ENCODE peak calls at places on chromosomes 11 and 22, in eight cellular contexts. V is IMR-90, B is tibial nerve, S is esophagus squamous epithelium, X is sigmoid colon, O is heart left ventricle, W is upper lobe of left lung, J is HCT116. L is an unnamed sample.

GRCh38 chr11:130873766-130874165 is 42.5 kb downstream of the SNX19 start:
- DNase-seq in B (no peak), X (no peak), S (no peak), W (no peak), V (peak; percentile 76), J (no peak), O (no peak), L (no peak)

GRCh38 chr11:60396790-60397189 is 531 bp downstream of the MS4A14 start:
- DNase-seq in B (no peak), V (no peak), O (no peak), S (no peak), W (no peak), J (no peak), X (no peak), L (no peak)

GRCh38 chr11:61694971-61695706 is 14.9 kb downstream of the DAGLA start:
- DNase-seq in W (peak; percentile 56), V (no peak), X (peak; percentile 92), J (no peak), O (peak; percentile 59), B (peak; percentile 19), S (no peak), L (no peak)

GRCh38 chr11:36186340-36186739 is 102.9 kb downstream of the COMMD9 start:
- DNase-seq in X (no peak), S (no peak), V (peak; percentile 87), O (no peak), B (no peak), W (no peak), J (no peak), L (no peak)

GRCh38 chr11:126132319-126132718 is 69.7 kb upstream of the CDON start:
- DNase-seq in S (no peak), O (peak; percentile 72), W (no peak), J (peak; percentile 8), X (peak; percentile 75), B (no peak), V (no peak), L (no peak)

GRCh38 chr11:117011541-117011908 is 86.7 kb downstream of the SIK3 start:
- DNase-seq in S (no peak), B (no peak), X (no peak), V (no peak), W (no peak), O (no peak), J (no peak), L (no peak)

GRCh38 chr22:21984793-21985192 is 2.2 kb upstream of the TOP3B start:
- DNase-seq in J (peak; percentile 19), X (no peak), V (peak; percentile 40), O (no peak), W (no peak), B (no peak), S (no peak), L (no peak)

GRCh38 chr22:29609139-29609538 is 5.7 kb downstream of the NF2 start:
- DNase-seq in S (no peak), B (no peak), X (no peak), V (no peak), J (no peak), W (no peak), O (no peak), L (no peak)

DNA sequence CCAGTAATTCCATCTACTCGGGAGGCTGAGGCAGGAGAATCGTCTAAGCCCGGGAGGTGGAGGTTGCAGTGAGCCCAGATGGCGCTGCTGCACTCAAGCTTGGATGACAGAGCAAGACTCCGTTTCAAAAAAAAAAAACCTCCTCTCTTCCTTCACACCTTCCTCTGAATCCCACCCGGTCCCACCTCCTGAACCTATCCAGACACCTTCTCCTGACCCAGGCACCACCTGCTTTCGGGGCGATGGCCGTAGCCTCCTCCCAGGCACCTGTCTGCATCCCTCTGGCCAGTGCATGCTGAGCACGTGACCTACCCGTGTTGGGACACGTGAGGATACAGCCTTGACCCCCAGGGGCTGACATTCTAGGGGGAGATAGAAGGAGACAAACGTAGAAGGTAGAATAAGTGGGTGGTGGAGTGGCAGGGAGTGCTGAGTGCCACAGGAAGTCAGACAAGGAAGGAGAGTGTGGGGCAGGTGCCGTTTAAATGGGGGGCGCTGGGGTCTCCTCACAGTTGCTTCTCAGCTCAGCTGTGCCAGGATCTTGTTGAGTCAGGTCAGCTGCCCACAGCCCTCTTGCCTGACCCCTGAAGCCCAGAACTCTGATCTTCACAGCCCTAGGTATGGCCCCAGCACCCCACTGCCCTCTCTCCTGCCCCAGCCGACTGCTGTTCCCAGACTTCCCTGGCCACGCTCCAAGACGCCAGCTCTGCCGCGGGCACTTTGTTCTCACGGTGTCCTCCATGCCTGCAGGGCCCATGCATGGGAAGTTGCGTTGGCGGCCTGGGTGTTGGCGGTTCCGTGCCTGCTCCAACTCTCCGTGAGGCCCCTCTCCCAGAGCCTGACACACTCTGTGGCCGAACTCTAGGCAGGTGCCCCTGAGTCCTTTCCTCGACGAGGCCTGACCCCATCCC is 1.2 kb upstream of the MIOX start:
- DNase-seq in X (no peak), J (no peak), S (no peak), V (no peak), O (peak; percentile 53), W (peak; percentile 83), B (no peak), L (peak; percentile 67)
- TF ChIP-seq CTCF in X (no peak), J (no peak), S (no peak), V (no peak), O (no peak), W (no peak), B (no peak), L (no peak)

DNA sequence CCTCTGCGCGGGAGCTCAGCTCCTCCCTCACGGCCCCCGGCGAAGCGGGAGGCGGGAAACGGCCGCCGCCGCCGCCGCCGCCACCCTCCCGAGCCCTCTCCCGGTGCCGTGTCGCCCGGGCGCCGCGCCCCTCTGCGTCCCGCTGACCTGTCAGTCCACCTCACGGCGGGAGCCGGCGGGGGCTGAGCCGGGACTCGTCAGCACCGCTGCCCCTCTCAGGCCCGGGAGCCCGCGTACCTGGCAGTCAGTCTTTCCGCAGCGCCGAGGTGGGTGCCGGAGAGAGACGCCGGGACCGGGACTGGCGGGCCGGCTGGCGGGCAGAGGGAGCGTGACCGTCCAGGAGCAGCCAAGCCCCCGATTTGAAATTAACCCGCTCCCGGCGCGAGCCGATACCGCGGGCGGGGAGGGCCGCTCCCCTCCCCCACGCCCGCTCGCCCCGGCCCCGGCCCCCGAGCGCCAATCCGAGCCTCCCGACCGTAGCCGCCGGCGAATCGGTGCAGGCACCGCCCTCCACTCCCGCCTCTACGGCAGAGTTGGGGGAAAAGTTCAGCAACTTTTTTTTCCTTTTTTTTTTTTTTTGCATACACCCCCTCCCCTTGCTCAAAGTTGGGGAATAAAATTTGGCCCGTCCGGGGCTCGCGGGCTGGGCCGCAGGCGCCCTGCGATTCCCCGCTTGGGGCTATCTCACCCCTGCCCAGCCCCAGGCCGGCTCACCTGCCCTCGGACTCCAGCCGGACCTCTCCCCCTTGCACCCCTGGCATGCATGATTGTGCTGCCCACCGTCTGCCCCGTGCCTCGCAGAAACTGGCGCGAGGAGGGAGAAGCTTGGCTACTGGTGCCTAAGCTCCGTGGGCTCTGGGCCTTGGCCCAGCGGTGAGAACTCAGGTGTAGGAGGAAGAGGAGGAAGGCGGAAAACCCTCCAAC is 777 bp upstream of the E2F8 start:
- DNase-seq in X (peak; percentile 66), J (no peak), O (peak; percentile 41), B (no peak), W (no peak), S (no peak), V (no peak), L (no peak)
- TF ChIP-seq POLR2A in X (no peak), J (no peak), O (no peak), B (no peak), W (no peak), S (no peak), V (no peak), L (no peak)

DNA sequence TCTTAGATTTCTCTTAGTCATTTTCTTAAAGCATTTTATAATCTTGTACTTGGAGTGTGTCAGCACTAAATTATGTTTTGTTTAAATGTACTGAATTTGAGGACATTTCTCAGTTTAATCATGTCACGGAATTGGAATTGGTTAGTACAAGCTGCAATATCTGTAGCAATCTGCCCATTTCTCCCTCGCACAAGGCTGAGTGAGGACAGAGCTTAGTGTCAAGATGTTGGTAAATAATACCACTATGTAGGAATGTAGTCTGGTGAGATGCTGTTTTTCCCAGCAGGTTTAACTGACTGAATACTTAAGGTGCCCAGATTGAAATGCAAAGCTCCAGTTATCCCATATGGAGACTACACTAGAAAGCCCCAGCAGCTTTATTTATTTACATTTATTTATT is 30.6 kb downstream of the SREBF2 start:
- DNase-seq in J (no peak), B (no peak), O (no peak), W (no peak), X (no peak), S (no peak), V (no peak), L (no peak)
- H3K4me1 ChIP-seq in J (peaks cover 8% of the 10 kb centered on the region), B (peaks cover 38% of the 10 kb centered on the region), O (no peaks in the 10 kb centered on the region), W (peaks cover 19% of the 10 kb centered on the region), X (peaks cover 22% of the 10 kb centered on the region), S (peaks cover 14% of the 10 kb centered on the region), V (peaks cover 16% of the 10 kb centered on the region), L (peaks cover 18% of the 10 kb centered on the region)

GRCh38 chr11:72098741-72099140 is 4.4 kb downstream of the LAMTOR1 start:
- DNase-seq in B (no peak), O (no peak), X (no peak), W (no peak), J (no peak), S (no peak), V (no peak), L (no peak)
- TF ChIP-seq CTCF in B (no peak), O (no peak), X (no peak), W (no peak), J (no peak), S (no peak), V (no peak), L (no peak)

L was measured in suprapubic skin.